ENCODE peak calls at places on chromosomes 13 and 19, in four cellular contexts. H is A172, E is NAMALWA, X is choroid plexus epithelial cell. K is an unnamed sample.
A peak's percentile ranks its signal among the peaks of the same experiment; 100 is the strongest.

GRCh38 chr13:111183959-111184684 is 69.0 kb downstream of the ARHGEF7 start:
- DNase-seq in H (no peak), E (peak; percentile 88), X (no peak), K (no peak)

GRCh38 chr13:111514646-111515617 is 194.5 kb downstream of the TEX29 start:
- DNase-seq in H (no peak), E (no peak), X (no peak), K (no peak)

GRCh38 chr13:114199961-114200672 is 21.1 kb downstream of the CFAP97D2 start:
- DNase-seq in H (no peak), E (no peak), X (no peak), K (no peak)

GRCh38 chr19:3955688-3956087 is 15.2 kb downstream of the DAPK3 start:
- DNase-seq in H (no peak), E (no peak), X (no peak), K (no peak)

GRCh38 chr19:29098863-29099481 is 114.0 kb downstream of the UQCRFS1 start:
- DNase-seq in H (peak; percentile 40), E (no peak), X (peak; percentile 4), K (peak; percentile 64)

GRCh38 chr19:7833225-7834156 is 3.5 kb downstream of the EVI5L start:
- DNase-seq in H (peak; percentile 69), E (no peak), X (peak; percentile 35), K (peak; percentile 81)

GRCh38 chr13:24161010-24161775 is 673 bp downstream of the SPATA13 start:
- DNase-seq in H (no peak), E (peak; percentile 59), X (no peak), K (no peak)

GRCh38 chr19:47274891-47275865 is 493 bp downstream of the INAFM1 start:
- DNase-seq in H (no peak), E (no peak), X (peak; percentile 28), K (peak; percentile 16)

GRCh38 chr13:39881887-39882286 is 226.4 kb downstream of the COG6 start:
- DNase-seq in H (no peak), E (no peak), X (no peak), K (peak; percentile 32)

GRCh38 chr13:110298566-110299321 is 8.2 kb downstream of the COL4A1 start:
- DNase-seq in H (no peak), E (no peak), X (peak; percentile 69), K (peak; percentile 60)

GRCh38 chr13:58921129-58921528 is 1242.6 kb downstream of the DIAPH3 start:
- DNase-seq in H (no peak), E (no peak), X (no peak), K (no peak)

GRCh38 chr13:39787086-39787487 is 131.6 kb downstream of the COG6 start:
- DNase-seq in H (no peak), E (no peak), X (peak; percentile 51), K (peak; percentile 45)

GRCh38 chr19:50419022-50419579 is 363 bp downstream of the SPIB start:
- DNase-seq in H (no peak), E (peak; percentile 77), X (no peak), K (no peak)

GRCh38 chr19:47095707-47096704 is 17.6 kb downstream of the ZC3H4 start:
- DNase-seq in H (peak; percentile 73), E (no peak), X (peak; percentile 37), K (no peak)

GRCh38 chr13:21894091-21894490 is 223.2 kb downstream of the FGF9 start:
- DNase-seq in H (no peak), E (no peak), X (no peak), K (no peak)

GRCh38 chr13:77513719-77514335 is 21.7 kb upstream of the SCEL start:
- DNase-seq in H (no peak), E (peak; percentile 58), X (no peak), K (no peak)

GRCh38 chr19:6739884-6740588 is 556 bp downstream of the TRIP10 start:
- DNase-seq in H (no peak), E (peak; percentile 29), X (no peak), K (no peak)

GRCh38 chr13:79429309-79429708 is 23.3 kb upstream of the RBM26 start:
- DNase-seq in H (no peak), E (no peak), X (no peak), K (no peak)

GRCh38 chr13:91058066-91058465 is 289.4 kb upstream of the MIR17HG start:
- DNase-seq in H (peak; percentile 28), E (peak; percentile 24), X (peak; percentile 40), K (peak; percentile 19)

GRCh38 chr19:2051771-2052704 is 994 bp upstream of the MKNK2 start:
- DNase-seq in H (no peak), E (peak; percentile 77), X (no peak), K (no peak)

GRCh38 chr19:2417881-2418406 is 9.4 kb downstream of the TIMM13 start:
- DNase-seq in H (no peak), E (no peak), X (no peak), K (no peak)

GRCh38 chr13:93260591-93260990 is 34.0 kb downstream of the GPC6 start:
- DNase-seq in H (no peak), E (no peak), X (peak; percentile 54), K (peak; percentile 52)

GRCh38 chr13:26380930-26381329 is 127.0 kb downstream of the CDK8 start:
- DNase-seq in H (no peak), E (no peak), X (no peak), K (no peak)

GRCh38 chr19:39506944-39507714 is 7.8 kb upstream of the SELENOV start:
- DNase-seq in H (no peak), E (no peak), X (peak; percentile 67), K (peak; percentile 67)

GRCh38 chr13:100789968-100790367 is 115.4 kb upstream of the TMTC4 start:
- DNase-seq in H (peak; percentile 3), E (no peak), X (no peak), K (no peak)